ENCODE peak calls at places on chromosome 22, in four cellular contexts. C is IMR-90, S is mesendoderm, W is H1. F is an unnamed sample.
A peak's percentile ranks its signal among the peaks of the same experiment; 100 is the strongest.

GRCh38 chr22:45441158-45441557 is 27.7 kb downstream of the RIBC2 start:
- DNase-seq in W (no peak), C (peak; percentile 68), S (peak; percentile 84), F (peak; percentile 70)

GRCh38 chr22:48346911-48347310 is 1480.8 kb downstream of the BRD1 start:
- DNase-seq in W (no peak), S (no peak), C (no peak), F (no peak)

GRCh38 chr22:48496226-48496845 is 1331.3 kb downstream of the BRD1 start:
- DNase-seq in C (no peak), W (no peak), S (no peak), F (no peak)

GRCh38 chr22:21587803-21588611 is 20.5 kb downstream of the UBE2L3 start:
- DNase-seq in S (no peak), C (peak; percentile 67), W (no peak), F (no peak)

GRCh38 chr22:46798366-46799057 is 36.1 kb downstream of the TBC1D22A start:
- DNase-seq in W (peak; percentile 70), C (peak; percentile 66), S (peak; percentile 86), F (peak; percentile 85)

GRCh38 chr22:48496987-48497650 is 1330.6 kb downstream of the BRD1 start:
- DNase-seq in S (peak; percentile 64), W (no peak), C (no peak), F (peak; percentile 78)

GRCh38 chr22:44850946-44851345 is 98.6 kb downstream of the ARHGAP8 start:
- DNase-seq in S (no peak), C (no peak), W (no peak), F (no peak)

GRCh38 chr22:23609983-23610781 is 21.9 kb downstream of the DRICH1 start:
- DNase-seq in W (no peak), C (no peak), S (no peak), F (no peak)

GRCh38 chr22:43985532-43985931 is 30.3 kb downstream of the SAMM50 start:
- DNase-seq in W (no peak), S (no peak), C (no peak), F (no peak)

GRCh38 chr22:39243443-39244072 is 1.2 kb downstream of the PDGFB start:
- DNase-seq in W (no peak), C (no peak), S (peak; percentile 51), F (no peak)

GRCh38 chr22:20948450-20948849 is 18.6 kb upstream of the AIFM3 start:
- DNase-seq in C (no peak), W (no peak), S (no peak), F (no peak)

GRCh38 chr22:45932066-45932465 is 44.9 kb downstream of the WNT7B start:
- DNase-seq in C (no peak), W (no peak), S (no peak), F (no peak)

GRCh38 chr22:48440673-48441552 is 1386.8 kb downstream of the BRD1 start:
- DNase-seq in S (no peak), W (no peak), C (no peak), F (no peak)

GRCh38 chr22:28817919-28818859 is 17.8 kb upstream of the XBP1 start:
- DNase-seq in S (no peak), W (no peak), C (no peak), F (no peak)

GRCh38 chr22:41540006-41540315 is 4.3 kb downstream of the POLR3H start:
- DNase-seq in C (no peak), S (no peak), W (no peak), F (no peak)

GRCh38 chr22:43244803-43245527 is 58.0 kb upstream of the TTLL12 start:
- DNase-seq in W (no peak), S (no peak), C (no peak), F (no peak)

GRCh38 chr22:42132457-42132856 is 1.8 kb upstream of the CYP2D6 start:
- DNase-seq in W (no peak), C (no peak), S (no peak), F (no peak)

GRCh38 chr22:20204821-20205220 is 54.0 kb upstream of the CCDC188 start:
- DNase-seq in C (no peak), S (no peak), W (no peak), F (no peak)

GRCh38 chr22:44181033-44181911 is 547 bp downstream of the PARVG start:
- DNase-seq in S (no peak), C (no peak), W (no peak), F (no peak)

GRCh38 chr22:44999687-45000086 is 10.1 kb downstream of the PHF21B start:
- DNase-seq in C (no peak), S (no peak), W (no peak), F (no peak)

GRCh38 chr22:19085233-19086043 is 36.8 kb downstream of the DGCR2 start:
- DNase-seq in C (peak; percentile 52), S (peak; percentile 60), W (no peak), F (no peak)

GRCh38 chr22:29154364-29155048 is 51.2 kb upstream of the EMID1 start:
- DNase-seq in W (peak; percentile 39), C (peak; percentile 51), S (peak; percentile 79), F (peak; percentile 88)

GRCh38 chr22:21759631-21760030 is 24.0 kb upstream of the YPEL1 start:
- DNase-seq in C (no peak), W (no peak), S (no peak), F (no peak)

GRCh38 chr22:46714550-46714949 is 23.5 kb downstream of the CERK start:
- DNase-seq in S (no peak), C (peak; percentile 57), W (no peak), F (no peak)

GRCh38 chr22:19753090-19753842 is 7.3 kb upstream of the TBX1 start:
- DNase-seq in C (no peak), W (no peak), S (no peak), F (peak; percentile 64)

GRCh38 chr22:32097018-32097417 is 54.0 kb downstream of the SLC5A1 start:
- DNase-seq in S (no peak), W (no peak), C (no peak), F (no peak)

GRCh38 chr22:32103648-32104326 is 55.3 kb downstream of the C22orf42 start:
- DNase-seq in W (no peak), S (no peak), C (peak; percentile 3), F (no peak)

GRCh38 chr22:32100711-32101110 is 57.6 kb downstream of the SLC5A1 start:
- DNase-seq in C (no peak), W (no peak), S (no peak), F (no peak)
- H3K56ac ChIP-seq in C (no peak overlapping the region), W (no peak overlapping the region), S (no peak overlapping the region), F (no peak overlapping the region)

GRCh38 chr22:30230787-30231461 is 15.6 kb downstream of the LIF start:
- DNase-seq in S (no peak), W (no peak), C (no peak), F (no peak)
- H3K56ac ChIP-seq in S (peak overlapping the region; percentile 34), W (no peak overlapping the region), C (no peak overlapping the region), F (no peak overlapping the region)

DNA sequence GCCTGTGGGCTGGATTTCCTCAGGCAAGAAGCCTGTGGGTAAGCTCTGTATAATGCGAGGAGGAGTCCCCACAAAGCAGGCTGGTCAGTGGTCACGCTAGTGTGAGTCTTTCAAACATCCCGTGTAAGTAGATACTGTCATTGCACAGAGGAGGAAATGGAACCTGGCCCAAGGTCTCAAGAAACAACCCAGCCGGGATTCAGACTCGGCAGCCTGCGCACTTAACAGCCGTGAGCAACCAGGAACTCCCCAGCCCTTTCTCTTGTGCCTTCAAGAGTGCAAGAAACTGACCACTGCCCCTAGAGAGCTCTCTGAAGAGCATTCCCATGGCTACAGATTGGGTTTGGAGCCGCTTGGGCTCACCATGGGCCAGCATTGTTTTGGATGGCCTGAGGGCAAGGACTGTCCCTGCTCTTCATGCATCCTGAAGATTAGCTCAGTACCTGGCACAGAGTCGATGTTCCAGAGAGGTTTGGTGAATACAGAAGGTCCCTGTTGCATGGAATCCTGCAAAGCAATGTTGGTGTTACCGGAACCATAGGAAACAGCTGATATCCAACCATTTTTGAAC is 6.0 kb downstream of the MPST start:
- DNase-seq in W (no peak), C (no peak), S (no peak), F (no peak)
- H3K56ac ChIP-seq in W (no peak overlapping the region), C (no peak overlapping the region), S (no peak overlapping the region), F (no peak overlapping the region)

GRCh38 chr22:40477683-40478348 is 107.4 kb downstream of the SGSM3 start:
- DNase-seq in S (peak; percentile 83), W (no peak), C (no peak), F (no peak)
- H3K56ac ChIP-seq in S (no peak overlapping the region), W (no peak overlapping the region), C (no peak overlapping the region), F (no peak overlapping the region)

GRCh38 chr22:36085476-36086169 is 57.0 kb upstream of the RBFOX2 start:
- DNase-seq in W (no peak), S (no peak), C (no peak), F (no peak)
- H3K56ac ChIP-seq in W (no peak overlapping the region), S (no peak overlapping the region), C (no peak overlapping the region), F (no peak overlapping the region)

GRCh38 chr22:26923498-26923897 is 266.1 kb downstream of the MIAT start:
- DNase-seq in C (no peak), S (peak; percentile 43), W (no peak), F (no peak)
- H3K56ac ChIP-seq in C (no peak overlapping the region), S (no peak overlapping the region), W (no peak overlapping the region), F (no peak overlapping the region)

DNA sequence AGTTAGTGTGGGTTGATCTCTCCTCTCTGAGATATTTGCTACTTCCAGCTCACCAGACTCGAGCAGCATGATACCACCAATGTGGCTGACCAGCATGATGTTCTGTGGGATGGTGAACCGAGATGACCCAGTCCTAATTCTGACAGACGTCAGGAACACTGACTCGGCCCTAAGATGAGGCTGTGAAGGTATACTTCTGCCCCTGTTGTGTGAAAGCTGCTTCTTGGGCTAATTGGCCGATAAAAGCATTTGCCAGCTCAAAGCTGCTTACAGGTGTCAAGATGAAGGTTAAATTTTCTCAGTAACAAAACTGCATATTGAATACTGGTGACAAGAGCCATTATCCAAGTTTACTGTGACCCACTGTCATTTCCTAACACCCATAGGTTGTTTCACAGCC is 151.4 kb downstream of the BRD1 start:
- DNase-seq in S (no peak), W (no peak), C (no peak), F (no peak)
- H3K56ac ChIP-seq in S (no peak overlapping the region), W (no peak overlapping the region), C (no peak overlapping the region), F (no peak overlapping the region)

GRCh38 chr22:34814260-34814659 is 251.7 kb upstream of the ISX start:
- DNase-seq in C (no peak), S (peak; percentile 69), W (no peak), F (no peak)
- H3K56ac ChIP-seq in C (no peak overlapping the region), S (peak overlapping the region; percentile 19), W (no peak overlapping the region), F (no peak overlapping the region)

DNA sequence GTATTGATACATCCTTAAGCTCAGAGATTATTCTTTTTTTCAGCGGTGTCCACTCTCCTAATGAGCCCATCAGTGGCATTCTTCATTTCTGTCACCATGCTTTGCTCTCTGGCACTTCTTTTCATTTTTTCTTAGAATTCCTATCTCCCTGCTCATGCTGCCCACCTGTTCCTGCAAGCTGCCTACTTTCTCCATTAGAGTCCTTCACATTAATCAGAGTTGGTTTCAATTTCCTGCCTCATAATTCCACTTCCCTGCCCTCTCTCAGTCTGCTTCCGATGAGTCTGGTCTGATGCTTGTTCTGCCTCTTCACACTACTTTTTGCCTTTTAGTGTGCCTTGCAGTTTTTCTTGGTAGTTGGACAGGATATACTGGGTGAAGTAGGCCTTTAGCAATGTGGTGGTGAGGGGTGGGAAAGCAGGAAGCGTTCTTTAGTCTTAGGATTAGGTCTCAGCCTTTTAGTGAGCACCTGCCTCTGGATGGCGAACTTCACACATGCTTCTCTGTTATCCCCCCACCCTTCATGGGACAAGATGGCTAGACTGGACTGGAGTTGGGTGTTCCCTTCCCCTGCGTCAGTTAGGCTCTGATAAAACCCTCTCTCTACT is 53.6 kb downstream of the CECR2 start:
- DNase-seq in S (peak; percentile 50), C (no peak), W (no peak), F (no peak)
- H3K56ac ChIP-seq in S (no peak overlapping the region), C (no peak overlapping the region), W (no peak overlapping the region), F (no peak overlapping the region)